ENCODE peak calls at places on chromosomes 4 and X, in ten cellular contexts. One of them, this sample, is unnamed.

GRCh38 chr4:134708026-134708425 is 506.4 kb upstream of the PABPC4L start:
- DNase-seq in activated CD4-positive, CD25-positive, alpha-beta regulatory T cell: no peak
- DNase-seq in cardiac muscle cell: no peak
- DNase-seq in stimulated activated CD4-positive, alpha-beta T cell treated with anti-CD3 and anti-CD28 coated beads, Interleukin-4, amount 100 ng/mL, for 1 hour: no peak
- DNase-seq in glutamatergic neuron: no peak
- DNase-seq in iPS DF 19.7: no peak
- DNase-seq in stimulated activated CD8-positive, alpha-beta memory T cell treated with anti-CD3 and anti-CD28 coated beads, Interleukin-15, amount 100 ng/mL, for 24 hours: no peak
- DNase-seq in endothelial cell: no peak
- DNase-seq in AG08396: no peak
- DNase-seq in NCI-H2081 treated with DMSO at 0.1 percent for 48 hours: no peak
- DNase-seq in this sample: no peak

GRCh38 chr4:185096032-185096653 is 46.9 kb upstream of the SLC25A4 start:
- DNase-seq in activated CD4-positive, CD25-positive, alpha-beta regulatory T cell: no peak
- DNase-seq in cardiac muscle cell: peak
- DNase-seq in stimulated activated CD4-positive, alpha-beta T cell treated with anti-CD3 and anti-CD28 coated beads, Interleukin-4, amount 100 ng/mL, for 1 hour: no peak
- DNase-seq in glutamatergic neuron: no peak
- DNase-seq in iPS DF 19.7: no peak
- DNase-seq in stimulated activated CD8-positive, alpha-beta memory T cell treated with anti-CD3 and anti-CD28 coated beads, Interleukin-15, amount 100 ng/mL, for 24 hours: no peak
- DNase-seq in endothelial cell: peak
- DNase-seq in AG08396: peak
- DNase-seq in NCI-H2081 treated with DMSO at 0.1 percent for 48 hours: no peak
- DNase-seq in this sample: no peak

GRCh38 chrX:69317721-69318120 is 152.5 kb upstream of the PJA1 start:
- DNase-seq in activated CD4-positive, CD25-positive, alpha-beta regulatory T cell: no peak
- DNase-seq in cardiac muscle cell: no peak
- DNase-seq in stimulated activated CD4-positive, alpha-beta T cell treated with anti-CD3 and anti-CD28 coated beads, Interleukin-4, amount 100 ng/mL, for 1 hour: no peak
- DNase-seq in glutamatergic neuron: no peak
- DNase-seq in iPS DF 19.7: no peak
- DNase-seq in stimulated activated CD8-positive, alpha-beta memory T cell treated with anti-CD3 and anti-CD28 coated beads, Interleukin-15, amount 100 ng/mL, for 24 hours: no peak
- DNase-seq in endothelial cell: no peak
- DNase-seq in AG08396: no peak
- DNase-seq in NCI-H2081 treated with DMSO at 0.1 percent for 48 hours: no peak
- DNase-seq in this sample: no peak

GRCh38 chr4:90081432-90082195 is 45.6 kb upstream of the CCSER1 start:
- DNase-seq in activated CD4-positive, CD25-positive, alpha-beta regulatory T cell: no peak
- DNase-seq in cardiac muscle cell: no peak
- DNase-seq in stimulated activated CD4-positive, alpha-beta T cell treated with anti-CD3 and anti-CD28 coated beads, Interleukin-4, amount 100 ng/mL, for 1 hour: no peak
- DNase-seq in glutamatergic neuron: no peak
- DNase-seq in iPS DF 19.7: no peak
- DNase-seq in stimulated activated CD8-positive, alpha-beta memory T cell treated with anti-CD3 and anti-CD28 coated beads, Interleukin-15, amount 100 ng/mL, for 24 hours: no peak
- DNase-seq in endothelial cell: no peak
- DNase-seq in AG08396: no peak
- DNase-seq in NCI-H2081 treated with DMSO at 0.1 percent for 48 hours: no peak
- DNase-seq in this sample: no peak

GRCh38 chr4:96016615-96017299 is 176.9 kb downstream of the PDHA2 start:
- DNase-seq in activated CD4-positive, CD25-positive, alpha-beta regulatory T cell: no peak
- DNase-seq in cardiac muscle cell: no peak
- DNase-seq in stimulated activated CD4-positive, alpha-beta T cell treated with anti-CD3 and anti-CD28 coated beads, Interleukin-4, amount 100 ng/mL, for 1 hour: no peak
- DNase-seq in glutamatergic neuron: no peak
- DNase-seq in iPS DF 19.7: no peak
- DNase-seq in stimulated activated CD8-positive, alpha-beta memory T cell treated with anti-CD3 and anti-CD28 coated beads, Interleukin-15, amount 100 ng/mL, for 24 hours: no peak
- DNase-seq in endothelial cell: no peak
- DNase-seq in AG08396: no peak
- DNase-seq in NCI-H2081 treated with DMSO at 0.1 percent for 48 hours: no peak
- DNase-seq in this sample: no peak

GRCh38 chr4:15234101-15234500 is 193.7 kb upstream of the C1QTNF7 start:
- DNase-seq in activated CD4-positive, CD25-positive, alpha-beta regulatory T cell: no peak
- DNase-seq in cardiac muscle cell: no peak
- DNase-seq in stimulated activated CD4-positive, alpha-beta T cell treated with anti-CD3 and anti-CD28 coated beads, Interleukin-4, amount 100 ng/mL, for 1 hour: no peak
- DNase-seq in glutamatergic neuron: no peak
- DNase-seq in iPS DF 19.7: no peak
- DNase-seq in stimulated activated CD8-positive, alpha-beta memory T cell treated with anti-CD3 and anti-CD28 coated beads, Interleukin-15, amount 100 ng/mL, for 24 hours: no peak
- DNase-seq in endothelial cell: no peak
- DNase-seq in AG08396: peak
- DNase-seq in NCI-H2081 treated with DMSO at 0.1 percent for 48 hours: no peak
- DNase-seq in this sample: no peak

GRCh38 chr4:139082750-139083532 is 67.4 kb downstream of the NOCT start:
- DNase-seq in activated CD4-positive, CD25-positive, alpha-beta regulatory T cell: peak
- DNase-seq in cardiac muscle cell: peak
- DNase-seq in stimulated activated CD4-positive, alpha-beta T cell treated with anti-CD3 and anti-CD28 coated beads, Interleukin-4, amount 100 ng/mL, for 1 hour: peak
- DNase-seq in glutamatergic neuron: peak
- DNase-seq in iPS DF 19.7: peak
- DNase-seq in stimulated activated CD8-positive, alpha-beta memory T cell treated with anti-CD3 and anti-CD28 coated beads, Interleukin-15, amount 100 ng/mL, for 24 hours: peak
- DNase-seq in endothelial cell: peak
- DNase-seq in AG08396: peak
- DNase-seq in NCI-H2081 treated with DMSO at 0.1 percent for 48 hours: peak
- DNase-seq in this sample: peak

GRCh38 chr4:1499465-1499864 is 93.2 kb upstream of the NKX1-1 start:
- DNase-seq in activated CD4-positive, CD25-positive, alpha-beta regulatory T cell: no peak
- DNase-seq in cardiac muscle cell: no peak
- DNase-seq in stimulated activated CD4-positive, alpha-beta T cell treated with anti-CD3 and anti-CD28 coated beads, Interleukin-4, amount 100 ng/mL, for 1 hour: no peak
- DNase-seq in glutamatergic neuron: no peak
- DNase-seq in iPS DF 19.7: no peak
- DNase-seq in stimulated activated CD8-positive, alpha-beta memory T cell treated with anti-CD3 and anti-CD28 coated beads, Interleukin-15, amount 100 ng/mL, for 24 hours: no peak
- DNase-seq in endothelial cell: no peak
- DNase-seq in AG08396: no peak
- DNase-seq in NCI-H2081 treated with DMSO at 0.1 percent for 48 hours: no peak
- DNase-seq in this sample: no peak

GRCh38 chr4:142404191-142404611 is 441.9 kb downstream of the INPP4B start:
- DNase-seq in activated CD4-positive, CD25-positive, alpha-beta regulatory T cell: no peak
- DNase-seq in cardiac muscle cell: no peak
- DNase-seq in stimulated activated CD4-positive, alpha-beta T cell treated with anti-CD3 and anti-CD28 coated beads, Interleukin-4, amount 100 ng/mL, for 1 hour: peak
- DNase-seq in glutamatergic neuron: no peak
- DNase-seq in iPS DF 19.7: no peak
- DNase-seq in stimulated activated CD8-positive, alpha-beta memory T cell treated with anti-CD3 and anti-CD28 coated beads, Interleukin-15, amount 100 ng/mL, for 24 hours: no peak
- DNase-seq in endothelial cell: no peak
- DNase-seq in AG08396: peak
- DNase-seq in NCI-H2081 treated with DMSO at 0.1 percent for 48 hours: no peak
- DNase-seq in this sample: peak

This sample was measured in trophoblast cell.